ENCODE peak calls at places on chromosomes 6 and 20, in four cellular contexts. Y is right cardiac atrium; X is testis; Q is stimulated activated CD8-positive, alpha-beta memory T cell treated with anti-CD3 and anti-CD28 coated beads, Interleukin-4, amount 100 ng/mL, for 24 hours. U is an unnamed sample.
A peak's percentile ranks its signal among the peaks of the same experiment; 100 is the strongest.

GRCh38 chr20:35831029-35831428 is 59.2 kb downstream of the PHF20 start:
- DNase-seq in Y (no peak), X (no peak), Q (no peak), U (no peak)

GRCh38 chr20:1005452-1006027 is 3.4 kb upstream of the RSPO4 start:
- DNase-seq in Y (no peak), X (peak; percentile 51), Q (no peak), U (no peak)

GRCh38 chr6:35694462-35694861 is 5.7 kb upstream of the FKBP5 start:
- DNase-seq in Y (no peak), X (no peak), Q (no peak), U (no peak)

GRCh38 chr6:155143610-155144106 is 120.2 kb upstream of the CLDN20 start:
- DNase-seq in Y (no peak), X (no peak), Q (no peak), U (no peak)

GRCh38 chr20:62186887-62187866 is 4.3 kb downstream of the MTG2 start:
- DNase-seq in Y (no peak), X (no peak), Q (no peak), U (no peak)

GRCh38 chr6:43286995-43287716 is 10.9 kb upstream of the SLC22A7 start:
- DNase-seq in Y (no peak), X (peak; percentile 19), Q (no peak), U (peak; percentile 36)

GRCh38 chr6:26520840-26521484 is 17.2 kb upstream of the HMGN4 start:
- DNase-seq in Y (peak; percentile 91), X (peak; percentile 93), Q (peak; percentile 66), U (peak; percentile 96)

GRCh38 chr20:15339264-15339663 is 1001.9 kb upstream of the FLRT3 start:
- DNase-seq in Y (no peak), X (peak; percentile 16), Q (no peak), U (no peak)

U was measured in kidney.